ENCODE peak calls at places on chromosomes 11 and 22, in five cellular contexts. D is left lung; A is stimulated activated CD4-positive, alpha-beta T cell treated with anti-CD3 and anti-CD28 coated beads, TNF-alpha, amount 100 ng/mL, for 24 hours; F is T-helper 1 cell; N is NCI-H1436. E is an unnamed sample.

GRCh38 chr11:45859661-45860140 is 12.4 kb downstream of the CRY2 start:
- DNase-seq in N (no peak), D (peak), A (no peak), F (no peak), E (no peak)

GRCh38 chr11:117513666-117514065 is 186.0 kb downstream of the CEP164 start:
- DNase-seq in N (no peak), F (no peak), D (no peak), A (no peak), E (no peak)

GRCh38 chr22:17961443-17961729 is 63.0 kb downstream of the MICAL3 start:
- DNase-seq in F (no peak), A (no peak), N (no peak), D (no peak), E (no peak)

GRCh38 chr11:80929406-80929805 is 1488.6 kb upstream of the TENM4 start:
- DNase-seq in F (no peak), N (no peak), A (no peak), D (no peak), E (no peak)

GRCh38 chr22:50000587-50001387 is 11.8 kb downstream of the IL17REL start:
- DNase-seq in A (no peak), D (no peak), N (no peak), F (no peak), E (no peak)

GRCh38 chr11:29200776-29201574 is 815.9 kb downstream of the KCNA4 start:
- DNase-seq in A (no peak), N (no peak), F (no peak), D (no peak), E (no peak)

GRCh38 chr22:23080542-23081290 is 10.4 kb downstream of the GNAZ start:
- DNase-seq in N (no peak), A (no peak), F (no peak), D (no peak), E (no peak)

GRCh38 chr11:70700453-70700852 is 302.1 kb downstream of the CTTN start:
- DNase-seq in D (no peak), A (no peak), N (no peak), F (no peak), E (no peak)

GRCh38 chr22:29491012-29491411 is 11.0 kb downstream of the NEFH start:
- DNase-seq in F (no peak), A (no peak), D (no peak), N (no peak), E (no peak)

GRCh38 chr22:43921361-43921760 is 2.2 kb upstream of the PNPLA3 start:
- DNase-seq in F (no peak), N (no peak), D (no peak), A (no peak), E (no peak)

GRCh38 chr22:26047516-26047915 is 121.7 kb upstream of the SEZ6L start:
- DNase-seq in N (no peak), A (no peak), F (no peak), D (no peak), E (no peak)

GRCh38 chr11:70210051-70210501 is 7.0 kb downstream of the FADD start:
- DNase-seq in A (no peak), N (no peak), D (no peak), F (no peak), E (no peak)

GRCh38 chr11:69934861-69935494 is 115.8 kb upstream of the FGF3 start:
- DNase-seq in F (no peak), N (no peak), A (no peak), D (peak), E (no peak)

GRCh38 chr11:44950625-44951472 is at the start of gene TP53I11:
- DNase-seq in N (peak), F (peak), A (peak), D (peak), E (peak)

GRCh38 chr11:8201524-8202365 is 32.9 kb upstream of the RIC3 start:
- DNase-seq in D (no peak), F (no peak), N (no peak), A (no peak), E (no peak)

GRCh38 chr22:46122511-46122971 is 27.8 kb upstream of the PPARA start:
- DNase-seq in A (peak), N (peak), D (peak), F (peak), E (peak)

GRCh38 chr22:38257650-38258246 is 15.1 kb downstream of the TMEM184B start:
- DNase-seq in D (no peak), N (peak), A (no peak), F (no peak), E (no peak)

GRCh38 chr11:101867951-101868350 is 46.9 kb upstream of the CEP126 start:
- DNase-seq in N (no peak), F (no peak), A (no peak), D (no peak), E (no peak)

GRCh38 chr11:94740975-94741707 is 27.0 kb upstream of the AMOTL1 start:
- DNase-seq in N (peak), F (no peak), A (no peak), D (no peak), E (no peak)

GRCh38 chr11:112103446-112103845 is 16.8 kb downstream of the SDHD start:
- DNase-seq in D (no peak), N (no peak), F (no peak), A (no peak), E (no peak)

GRCh38 chr22:42283288-42284229 is 13.1 kb upstream of the TCF20 start:
- DNase-seq in F (peak), N (no peak), D (peak), A (peak), E (no peak)

GRCh38 chr22:20130319-20130718 is 1.3 kb upstream of the ZDHHC8 start:
- DNase-seq in D (no peak), A (no peak), F (peak), N (peak), E (no peak)

GRCh38 chr11:109644158-109644557 is 222.2 kb downstream of the C11orf87 start:
- DNase-seq in D (no peak), A (no peak), F (no peak), N (no peak), E (no peak)

GRCh38 chr11:59172345-59173079 is 580 bp downstream of the DTX4 start:
- DNase-seq in N (no peak), D (no peak), A (no peak), F (no peak), E (no peak)

GRCh38 chr11:124225471-124225870 is 15.4 kb upstream of the OR8G1 start:
- DNase-seq in N (no peak), D (no peak), F (no peak), A (no peak), E (no peak)

GRCh38 chr22:35434061-35434750 is 34.3 kb downstream of the MCM5 start:
- DNase-seq in N (no peak), D (no peak), F (no peak), A (no peak), E (no peak)

GRCh38 chr11:61281581-61282250 is 13.4 kb downstream of the VWCE start:
- DNase-seq in N (no peak), D (no peak), F (no peak), A (peak), E (no peak)

GRCh38 chr11:73334244-73335203 is 26.4 kb downstream of the ARHGEF17 start:
- DNase-seq in A (no peak), F (no peak), D (peak), N (no peak), E (no peak)

GRCh38 chr11:72244317-72245231 is 598 bp upstream of the PHOX2A start:
- DNase-seq in N (no peak), F (no peak), A (no peak), D (no peak), E (no peak)

GRCh38 chr11:3939211-3939610 is 83.7 kb downstream of the STIM1 start:
- DNase-seq in N (no peak), A (no peak), F (no peak), D (no peak), E (no peak)

GRCh38 chr11:85810871-85811611 is at the start of gene SYTL2:
- DNase-seq in F (peak), D (peak), N (peak), A (peak), E (peak)

GRCh38 chr11:45091563-45092392 is 54.7 kb upstream of the PRDM11 start:
- DNase-seq in A (no peak), N (no peak), F (no peak), D (no peak), E (no peak)

GRCh38 chr11:6027501-6027900 is 3.1 kb downstream of the OR56A1 start:
- DNase-seq in D (no peak), A (no peak), N (no peak), F (no peak), E (no peak)

GRCh38 chr22:46681010-46681409 is 57.0 kb downstream of the CERK start:
- DNase-seq in A (no peak), N (no peak), D (no peak), F (no peak), E (no peak)

GRCh38 chr11:69277074-69277809 is 16.7 kb upstream of the MYEOV start:
- DNase-seq in F (no peak), D (no peak), A (no peak), N (no peak), E (no peak)

GRCh38 chr11:93740031-93740801 is 1.1 kb downstream of the TAF1D start:
- DNase-seq in N (no peak), F (peak), A (peak), D (peak), E (peak)

GRCh38 chr11:821513-822371 is 3.0 kb downstream of the PNPLA2 start:
- DNase-seq in D (no peak), F (no peak), N (no peak), A (no peak), E (no peak)

GRCh38 chr22:42984397-42984796 is 30.6 kb downstream of the PACSIN2 start:
- DNase-seq in A (no peak), F (no peak), D (no peak), N (no peak), E (no peak)

GRCh38 chr11:79092791-79093313 is 348.0 kb downstream of the TENM4 start:
- DNase-seq in F (no peak), A (no peak), N (no peak), D (peak), E (no peak)